ENCODE peak calls at places on chromosome 17, in six cellular contexts. P is stimulated activated CD8-positive, alpha-beta memory T cell treated with anti-CD3 and anti-CD28 coated beads, Interleukin-2, amount 100 ng/mL, for 1 hour; O is occipital lobe; C is NAMALWA; U is RCC 7860; A is NCI-H2171 treated with DMSO at 0.1 percent for 48 hours. K is an unnamed sample.

GRCh38 chr17:18248300-18248731 is 10.2 kb downstream of the FLII start:
- DNase-seq in P (peak), U (peak), C (peak), O (peak), A (peak), K (peak)

GRCh38 chr17:66337866-66338472 is 35.6 kb downstream of the PRKCA start:
- DNase-seq in O (no peak), P (no peak), U (no peak), A (peak), C (no peak), K (no peak)

GRCh38 chr17:47708864-47709541 is 15.0 kb downstream of the TBKBP1 start:
- DNase-seq in A (no peak), O (no peak), U (no peak), P (no peak), C (no peak), K (no peak)

GRCh38 chr17:74842599-74843351 is 16.9 kb downstream of the GRIN2C start:
- DNase-seq in O (peak), C (no peak), P (no peak), A (peak), U (peak), K (peak)

GRCh38 chr17:74820037-74820436 is 39.6 kb downstream of the GRIN2C start:
- DNase-seq in P (no peak), U (no peak), O (no peak), A (no peak), C (no peak), K (no peak)

GRCh38 chr17:27424516-27424915 is 31.7 kb upstream of the KSR1 start:
- DNase-seq in C (no peak), A (no peak), P (no peak), U (no peak), O (no peak), K (no peak)

GRCh38 chr17:9512323-9513168 is 63.1 kb downstream of the STX8 start:
- DNase-seq in C (no peak), U (peak), A (no peak), O (no peak), P (no peak), K (peak)

GRCh38 chr17:39462644-39463375 is 1.5 kb downstream of the CDK12 start:
- DNase-seq in A (no peak), O (no peak), C (peak), U (no peak), P (no peak), K (no peak)

GRCh38 chr17:19645608-19646250 is 2.8 kb upstream of the ALDH3A2 start:
- DNase-seq in P (no peak), U (no peak), C (peak), O (peak), A (no peak), K (no peak)

GRCh38 chr17:16319969-16320368 is 33.3 kb downstream of the CENPV start:
- DNase-seq in O (no peak), U (no peak), P (no peak), C (no peak), A (no peak), K (no peak)

K was measured in SW 1271.